ENCODE peak calls at places on chromosomes 5 and 9, in seven cellular contexts. H is HCT116, D is heart right ventricle, T is NB4, W is transverse colon, U is kidney, B is endothelial cell. R is an unnamed sample.
A peak's percentile ranks its signal among the peaks of the same experiment; 100 is the strongest.

GRCh38 chr9:32136700-32137339 is 247.6 kb upstream of the ACO1 start:
- DNase-seq in H (no peak), D (no peak), T (peak; percentile 44), W (no peak), U (no peak), B (no peak), R (no peak)

GRCh38 chr5:110590187-110590586 is 136.3 kb downstream of the TMEM232 start:
- DNase-seq in H (peak; percentile 2), D (no peak), T (peak; percentile 24), W (no peak), U (no peak), B (no peak), R (no peak)

GRCh38 chr5:2695200-2695891 is 56.1 kb downstream of the IRX2 start:
- DNase-seq in H (no peak), D (no peak), T (no peak), W (no peak), U (no peak), B (no peak), R (no peak)

GRCh38 chr5:151158287-151158661 is 695 bp upstream of the ANXA6 start:
- DNase-seq in H (peak; percentile 23), D (no peak), T (peak; percentile 68), W (no peak), U (no peak), B (no peak), R (no peak)

GRCh38 chr5:149831492-149831891 is 101.4 kb downstream of the PPARGC1B start:
- DNase-seq in H (no peak), D (no peak), T (peak; percentile 25), W (no peak), U (no peak), B (no peak), R (no peak)

GRCh38 chr5:32369032-32369431 is 56.3 kb upstream of the MTMR12 start:
- DNase-seq in H (no peak), D (no peak), T (no peak), W (no peak), U (no peak), B (no peak), R (no peak)

GRCh38 chr5:181173027-181173419 is 25.6 kb downstream of the OR2V2 start:
- DNase-seq in H (no peak), D (no peak), T (peak; percentile 70), W (no peak), U (no peak), B (no peak), R (no peak)

GRCh38 chr5:154945695-154946301 is 4.9 kb downstream of the MRPL22 start:
- DNase-seq in H (no peak), D (no peak), T (peak; percentile 27), W (no peak), U (no peak), B (no peak), R (no peak)

GRCh38 chr9:134948149-134948548 is 30.4 kb upstream of the FCN1 start:
- DNase-seq in H (no peak), D (no peak), T (no peak), W (no peak), U (no peak), B (no peak), R (no peak)

GRCh38 chr5:180333661-180334060 is 19.5 kb downstream of the GFPT2 start:
- DNase-seq in H (peak; percentile 41), D (no peak), T (no peak), W (no peak), U (peak; percentile 33), B (no peak), R (no peak)

GRCh38 chr9:12640021-12640587 is 53.1 kb upstream of the TYRP1 start:
- DNase-seq in H (peak; percentile 26), D (no peak), T (peak; percentile 73), W (no peak), U (no peak), B (no peak), R (no peak)

GRCh38 chr5:37696190-37697021 is 143.4 kb downstream of the GDNF start:
- DNase-seq in H (peak; percentile 78), D (no peak), T (no peak), W (no peak), U (no peak), B (no peak), R (no peak)

GRCh38 chr5:151221574-151221973 is 2.3 kb downstream of the CCDC69 start:
- DNase-seq in H (no peak), D (no peak), T (no peak), W (no peak), U (no peak), B (no peak), R (no peak)

GRCh38 chr5:115571441-115571878 is 26.9 kb upstream of the FEM1C start:
- DNase-seq in H (no peak), D (no peak), T (no peak), W (no peak), U (no peak), B (no peak), R (no peak)

GRCh38 chr9:94057918-94058317 is 26.3 kb upstream of the PTPDC1 start:
- DNase-seq in H (no peak), D (no peak), T (no peak), W (no peak), U (no peak), B (no peak), R (no peak)

GRCh38 chr5:68289576-68289975 is 74.0 kb downstream of the PIK3R1 start:
- DNase-seq in H (no peak), D (no peak), T (no peak), W (no peak), U (no peak), B (no peak), R (no peak)

GRCh38 chr5:19855929-19856328 is 132.1 kb downstream of the CDH18 start:
- DNase-seq in H (no peak), D (no peak), T (no peak), W (no peak), U (no peak), B (no peak), R (no peak)

DNA sequence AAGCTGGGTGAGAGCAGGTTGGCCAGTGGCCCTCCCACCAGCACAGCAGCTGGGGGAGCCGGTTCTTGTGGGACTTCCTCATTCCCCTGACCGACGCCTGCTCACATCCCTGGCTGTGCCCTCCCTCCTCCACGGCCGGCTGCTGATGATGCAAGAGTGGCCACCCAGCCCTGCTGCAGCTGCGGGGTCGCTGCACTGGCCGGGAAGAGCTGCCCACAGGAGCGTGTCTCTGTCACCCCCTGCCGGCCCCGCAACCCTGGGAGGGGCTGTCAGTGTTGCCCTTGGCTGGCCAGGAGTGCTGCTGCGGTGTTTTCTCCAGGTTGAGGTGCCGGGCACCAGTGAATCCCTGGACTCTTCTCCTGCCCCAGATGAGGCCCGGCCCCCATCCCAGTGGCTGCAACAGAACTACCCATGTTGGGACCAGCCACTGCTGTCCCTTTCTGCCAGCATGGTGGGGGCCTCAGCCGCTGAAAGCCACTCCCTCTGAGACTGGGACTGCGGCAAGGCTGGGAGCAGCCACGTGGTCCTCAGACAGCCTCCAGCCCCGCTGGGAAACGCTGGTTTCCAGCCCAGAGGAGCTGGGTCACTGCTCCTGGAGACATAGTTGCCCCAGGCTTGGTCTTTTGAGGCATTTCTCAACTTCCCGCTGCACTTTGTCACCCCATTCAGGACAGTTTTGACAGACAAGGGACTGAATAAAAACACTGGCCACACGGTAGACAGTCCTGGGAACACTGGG is 739 bp downstream of the CARD9 start:
- DNase-seq in H (no peak), D (peak; percentile 65), T (peak; percentile 96), W (peak; percentile 49), U (peak; percentile 95), B (no peak), R (no peak)
- TF ChIP-seq CTCF in H (no peak), D (no peak), T (peak; percentile 36), W (no peak), U (no peak), B (no peak), R (no peak)

GRCh38 chr9:4375424-4376195 is 75.7 kb upstream of the GLIS3 start:
- DNase-seq in H (peak; percentile 26), D (no peak), T (peak; percentile 62), W (no peak), U (no peak), B (no peak), R (no peak)
- TF ChIP-seq CTCF in H (peak; percentile 55), D (peak; percentile 42), T (no peak), W (peak; percentile 43), U (peak; percentile 38), B (no peak), R (no peak)

GRCh38 chr5:158810615-158811014 is 289.1 kb downstream of the EBF1 start:
- DNase-seq in H (no peak), D (no peak), T (no peak), W (no peak), U (no peak), B (no peak), R (no peak)

GRCh38 chr5:158811921-158812320 is 287.8 kb downstream of the EBF1 start:
- DNase-seq in H (no peak), D (no peak), T (no peak), W (no peak), U (no peak), B (no peak), R (no peak)

GRCh38 chr5:158812381-158812780 is 287.3 kb downstream of the EBF1 start:
- DNase-seq in H (no peak), D (no peak), T (peak; percentile 15), W (peak; percentile 25), U (no peak), B (peak; percentile 71), R (no peak)

GRCh38 chr5:158813275-158813674 is 286.4 kb downstream of the EBF1 start:
- DNase-seq in H (no peak), D (no peak), T (no peak), W (no peak), U (no peak), B (no peak), R (no peak)

DNA sequence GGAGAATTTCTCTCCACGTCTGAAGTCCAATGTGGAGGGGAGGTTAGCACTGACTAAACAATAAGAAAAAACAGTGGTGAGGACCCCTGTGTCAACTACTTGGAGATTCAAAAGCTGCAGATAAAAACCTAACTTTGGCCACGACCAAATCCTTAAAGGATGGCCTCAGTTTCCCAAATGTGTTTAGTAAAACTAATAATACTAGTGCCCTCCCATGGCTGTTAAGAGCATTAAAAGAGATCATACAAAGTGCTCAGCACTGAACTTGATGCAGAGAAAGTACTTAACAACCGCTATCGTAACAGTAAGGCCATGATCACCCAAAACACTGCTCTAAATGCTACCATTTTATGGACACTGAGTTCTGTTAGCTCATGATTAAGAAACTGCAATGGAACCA is 288.4 kb downstream of the EBF1 start:
- DNase-seq in H (no peak), D (no peak), T (no peak), W (no peak), U (no peak), B (no peak), R (no peak)
- TF ChIP-seq CTCF in H (no peak), D (no peak), T (no peak), W (no peak), U (no peak), B (no peak), R (no peak)

GRCh38 chr5:146006470-146006869 is 70.1 kb downstream of the SH3RF2 start:
- DNase-seq in H (no peak), D (no peak), T (peak; percentile 54), W (no peak), U (no peak), B (no peak), R (no peak)

GRCh38 chr5:146007973-146008372 is 71.6 kb downstream of the SH3RF2 start:
- DNase-seq in H (no peak), D (no peak), T (no peak), W (peak; percentile 17), U (no peak), B (no peak), R (no peak)

GRCh38 chr5:146005723-146006122 is 69.3 kb downstream of the SH3RF2 start:
- DNase-seq in H (no peak), D (no peak), T (no peak), W (no peak), U (no peak), B (no peak), R (no peak)

GRCh38 chr5:146009020-146009419 is 72.6 kb downstream of the SH3RF2 start:
- DNase-seq in H (no peak), D (no peak), T (no peak), W (no peak), U (no peak), B (no peak), R (no peak)

GRCh38 chr5:146007270-146007669 is 70.9 kb downstream of the SH3RF2 start:
- DNase-seq in H (peak; percentile 27), D (no peak), T (peak; percentile 60), W (no peak), U (no peak), B (no peak), R (no peak)
- TF ChIP-seq CTCF in H (no peak), D (no peak), T (no peak), W (no peak), U (no peak), B (no peak), R (no peak)